ENCODE peak calls at places on chromosomes 13 and 19, in five cellular contexts. G is astrocyte of the cerebellum, X is fibroblast of mammary gland, F is psoas muscle, B is brain microvascular endothelial cell. H is an unnamed sample.

GRCh38 chr13:102724923-102725322 is 30.1 kb upstream of the METTL21C start:
- DNase-seq in G (peak), X (peak), F (no peak), B (peak), H (peak)

GRCh38 chr13:39600766-39601165 is 2.2 kb downstream of the LHFPL6 start:
- DNase-seq in G (no peak), X (peak), F (no peak), B (peak), H (no peak)

GRCh38 chr19:16452321-16452720 is 19.4 kb downstream of the EPS15L1 start:
- DNase-seq in G (no peak), X (no peak), F (no peak), B (no peak), H (no peak)

GRCh38 chr13:113979791-113980471 is 6.1 kb upstream of the C13orf46 start:
- DNase-seq in G (no peak), X (no peak), F (peak), B (no peak), H (no peak)

GRCh38 chr13:49938274-49938673 is 2.1 kb upstream of the SPRYD7 start:
- DNase-seq in G (no peak), X (no peak), F (no peak), B (no peak), H (no peak)

GRCh38 chr19:22052644-22053013 is 345 bp downstream of the ZNF257 start:
- DNase-seq in G (no peak), X (no peak), F (peak), B (no peak), H (no peak)

GRCh38 chr13:69077267-69077666 is 1030.4 kb upstream of the ATXN8OS start:
- DNase-seq in G (no peak), X (no peak), F (no peak), B (no peak), H (no peak)

GRCh38 chr13:98939552-98940306 is 38.1 kb downstream of the DOCK9 start:
- DNase-seq in G (no peak), X (peak), F (no peak), B (no peak), H (no peak)

DNA sequence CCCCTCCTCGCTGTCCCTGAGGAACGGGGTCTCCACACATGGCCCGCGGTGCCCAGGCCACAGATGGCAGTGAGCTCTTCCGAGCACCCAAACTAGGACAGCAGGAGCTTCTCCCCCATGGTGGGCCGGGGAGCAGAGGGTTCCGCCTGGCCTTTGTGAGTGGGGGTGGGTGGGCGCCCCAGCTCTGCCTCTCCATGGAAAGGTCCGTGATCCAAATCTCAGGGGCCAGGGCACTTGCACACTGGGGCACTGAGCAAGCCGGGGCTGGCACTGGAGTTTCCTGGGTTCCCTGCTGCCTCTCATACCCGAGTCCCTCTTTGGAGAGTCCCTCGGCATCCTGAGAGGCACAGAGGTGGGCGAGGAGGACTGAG is 2.2 kb upstream of the DIRAS1 start:
- DNase-seq in G (no peak), X (no peak), F (no peak), B (no peak), H (no peak)
- H3K4me3 ChIP-seq in G (no peak), X (no peak), F (no peak), B (no peak), H (no peak)

GRCh38 chr19:55210120-55210493 is 806 bp upstream of the PTPRH start:
- DNase-seq in G (peak), X (peak), F (no peak), B (peak), H (peak)
- TF ChIP-seq CTCF in G (no peak), X (no peak), F (no peak), B (no peak), H (no peak)

GRCh38 chr19:401836-402535 is 7.0 kb downstream of the C2CD4C start:
- DNase-seq in G (no peak), X (no peak), F (peak), B (no peak), H (no peak)
- H3K4me3 ChIP-seq in G (no peak), X (no peak), F (no peak), B (no peak), H (no peak)

GRCh38 chr13:52067237-52067636 is 42.7 kb downstream of the UTP14C start:
- DNase-seq in G (no peak), X (peak), F (no peak), B (no peak), H (no peak)

DNA sequence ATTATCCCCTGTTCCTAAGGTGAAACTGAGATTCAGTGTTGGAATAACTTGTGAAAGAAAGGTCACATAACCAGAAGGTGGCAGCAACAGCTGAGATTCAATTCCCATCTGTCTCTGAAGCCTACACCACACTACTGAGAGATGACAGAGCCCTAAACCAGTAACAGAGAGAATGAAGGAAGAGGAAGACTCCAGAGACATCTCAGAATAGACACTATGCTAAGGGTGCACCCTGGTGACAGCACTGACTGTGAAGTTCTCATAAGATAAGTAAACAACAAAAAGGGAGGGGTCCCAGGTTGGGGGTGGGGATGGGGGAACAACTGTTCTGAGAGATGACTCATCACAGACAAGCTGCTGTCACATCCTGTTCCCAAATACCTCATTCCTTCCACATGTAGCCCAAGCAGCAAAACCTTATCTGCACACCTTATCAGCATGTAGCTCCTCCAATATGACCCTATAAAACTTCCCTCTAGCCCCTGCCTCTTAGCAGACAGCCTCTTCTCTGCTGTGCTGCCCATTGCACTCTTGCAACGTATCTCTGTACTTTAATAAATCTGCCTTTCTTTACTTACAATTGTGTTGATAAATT is 46.5 kb downstream of the UTP14C start:
- DNase-seq in G (no peak), X (peak), F (no peak), B (peak), H (no peak)
- TF ChIP-seq CTCF in G (peak), X (peak), F (no peak), B (peak), H (peak)

GRCh38 chr19:35509861-35510625 is 3.4 kb downstream of the DMKN start:
- DNase-seq in G (no peak), X (peak), F (peak), B (no peak), H (no peak)
- H3K4me3 ChIP-seq in G (peak), X (peak), F (peak), B (no peak), H (peak)

DNA sequence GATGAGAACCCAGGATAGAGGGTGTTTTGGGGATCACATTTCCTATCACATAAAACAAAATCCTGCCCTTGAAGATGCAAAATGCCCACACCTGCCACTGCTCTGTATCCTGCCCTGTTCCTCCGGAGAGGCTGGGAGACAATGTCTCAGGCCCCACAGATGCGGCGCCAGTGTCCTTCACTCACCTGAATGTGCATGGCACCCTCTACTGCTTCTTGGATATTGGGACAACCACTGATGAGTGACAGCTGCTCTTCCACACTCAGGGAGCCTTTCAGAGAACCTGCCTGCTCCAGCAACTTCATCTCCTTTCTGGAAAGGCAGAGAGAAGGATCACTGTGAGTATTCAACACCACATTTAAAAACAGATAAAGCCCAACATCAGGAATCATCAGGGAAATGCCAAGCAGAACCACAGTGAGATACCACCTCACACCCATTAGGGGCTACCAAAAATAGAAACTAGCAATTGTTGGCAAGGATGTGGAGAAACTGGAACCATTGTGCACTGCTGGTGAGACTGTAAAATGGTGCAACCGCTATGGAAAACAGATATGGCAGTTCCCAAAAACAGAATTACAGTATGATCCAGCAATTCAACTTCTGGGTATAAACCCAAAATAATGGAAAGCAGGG is 36.4 kb downstream of the CRYL1 start:
- DNase-seq in G (no peak), X (peak), F (no peak), B (peak), H (no peak)
- TF ChIP-seq CTCF in G (no peak), X (peak), F (peak), B (peak), H (no peak)

DNA sequence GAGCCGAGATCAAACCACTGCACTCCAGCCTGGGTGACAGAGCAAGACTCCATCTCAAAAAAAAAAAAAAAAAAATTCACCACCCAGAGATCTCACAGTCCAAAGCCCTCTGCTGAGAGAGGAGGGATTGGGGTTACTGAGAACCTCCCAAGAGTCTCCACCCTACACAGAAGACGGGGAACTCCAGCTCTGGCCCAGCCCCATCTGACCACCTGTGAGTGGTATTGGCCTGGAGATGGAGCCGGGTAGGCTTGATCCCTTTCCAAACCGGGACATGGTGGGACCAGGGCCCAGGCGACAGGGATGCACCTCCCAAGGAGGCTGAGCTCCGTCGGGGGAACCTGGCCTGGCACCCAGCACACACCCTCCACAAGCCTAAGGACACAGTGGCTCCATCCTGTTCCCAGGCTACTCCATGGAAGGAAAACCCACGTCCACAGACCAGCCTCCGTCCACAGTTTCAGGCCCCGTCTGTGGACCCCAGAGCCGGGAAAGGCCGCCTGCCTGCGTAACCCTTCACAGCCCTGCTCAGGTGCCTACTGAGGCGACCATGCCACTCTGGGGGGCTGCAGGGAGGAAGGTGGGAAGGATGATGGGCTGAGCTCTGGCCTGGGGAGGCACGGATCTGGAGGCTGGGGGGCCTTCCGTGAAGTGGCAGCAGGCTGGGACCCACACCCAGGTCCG is 1.8 kb downstream of the TMEM259 start:
- DNase-seq in G (no peak), X (no peak), F (peak), B (no peak), H (no peak)
- H3K4me3 ChIP-seq in G (peak), X (peak), F (peak), B (peak), H (peak)

DNA sequence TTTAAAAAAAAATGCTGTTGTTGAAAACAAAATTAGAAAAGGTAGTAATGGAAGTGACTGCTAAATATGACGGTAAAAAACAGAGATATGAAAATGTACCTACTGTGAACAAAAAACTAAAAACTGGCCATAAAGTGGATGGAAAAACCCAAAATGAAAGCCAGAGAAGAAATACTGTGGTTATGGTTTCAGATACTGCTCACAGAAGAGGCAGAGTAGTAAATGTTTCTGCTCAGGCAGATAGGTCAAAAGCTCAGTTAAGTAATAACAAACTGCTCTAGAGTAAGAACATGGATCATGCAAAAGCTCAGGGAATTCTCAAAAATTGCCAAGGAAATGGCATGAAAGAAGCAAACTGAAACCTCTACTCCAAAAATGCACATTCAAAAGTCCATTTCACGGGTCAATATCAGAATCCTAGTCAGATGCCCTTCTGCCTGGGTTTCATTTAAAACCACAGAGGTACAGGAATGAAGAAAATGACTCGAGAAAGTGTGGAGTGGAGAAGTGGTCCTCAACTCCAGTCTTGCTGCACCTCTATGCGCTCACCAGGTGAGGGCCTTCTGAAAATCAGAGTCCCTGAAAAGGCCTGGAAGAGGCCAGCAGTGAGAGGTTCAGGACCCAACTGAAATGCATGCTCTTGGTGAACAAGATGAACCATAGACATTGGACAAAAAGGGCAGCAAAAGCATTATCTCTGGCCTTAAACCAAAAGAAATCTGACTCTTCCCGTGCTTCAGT is 315.0 kb upstream of the SPRY2 start:
- DNase-seq in G (no peak), X (no peak), F (no peak), B (no peak), H (no peak)
- TF ChIP-seq CTCF in G (no peak), X (no peak), F (no peak), B (peak), H (peak)

DNA sequence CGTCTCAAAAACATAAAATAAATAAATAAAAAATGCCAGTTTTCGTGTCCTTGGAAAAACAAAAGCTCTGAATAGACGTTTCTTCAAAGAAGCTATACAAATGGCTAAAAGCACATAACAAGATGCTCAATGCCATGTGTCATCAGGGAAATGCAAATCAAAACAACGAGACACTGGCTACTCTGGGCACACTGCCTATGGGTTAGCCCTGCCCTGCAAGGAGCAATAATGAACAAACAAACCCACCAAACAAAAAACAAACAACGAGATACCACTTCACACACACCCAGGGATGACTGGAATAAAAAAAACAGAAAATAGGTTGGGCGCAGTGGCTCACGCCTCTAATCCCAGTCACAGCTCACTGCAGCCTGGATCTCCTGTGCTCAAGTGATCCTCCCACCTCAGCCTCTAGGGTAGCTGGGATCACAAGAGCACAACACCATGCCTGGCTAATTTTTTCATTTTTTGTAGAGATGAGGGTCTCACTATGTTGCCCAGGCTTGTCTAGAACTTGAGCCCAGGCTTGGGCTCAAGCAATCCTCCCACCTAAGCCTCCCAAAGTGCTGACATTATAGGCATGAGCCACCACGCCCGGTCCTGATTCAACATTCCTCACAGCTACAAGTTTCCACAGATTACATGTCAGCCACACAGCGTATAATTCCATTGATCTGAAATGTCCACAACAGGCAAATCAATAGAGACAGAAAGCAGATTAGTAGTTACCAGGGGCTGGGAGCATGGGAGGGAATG is 15.5 kb upstream of the ISYNA1 start:
- DNase-seq in G (no peak), X (peak), F (no peak), B (no peak), H (no peak)
- H3K4me3 ChIP-seq in G (no peak), X (no peak), F (no peak), B (no peak), H (no peak)

DNA sequence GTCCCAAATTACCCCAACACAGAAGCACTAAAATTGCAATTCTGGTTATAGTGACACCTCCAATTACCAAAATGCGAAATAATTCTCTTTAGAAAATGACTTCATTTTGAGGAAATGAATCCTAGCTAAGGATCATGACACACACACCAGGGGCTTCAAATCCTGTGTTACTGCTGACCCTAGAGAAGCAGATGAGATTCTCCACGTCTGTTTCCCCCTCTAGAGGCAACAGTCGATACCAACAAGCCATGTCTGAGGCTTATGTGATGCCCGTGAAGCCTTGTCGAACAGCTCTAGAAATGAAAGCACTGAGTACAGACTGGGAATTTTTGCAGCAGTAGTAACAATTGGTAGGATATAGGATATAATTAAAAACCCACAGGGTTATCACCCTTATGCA is 153.6 kb upstream of the TMTC4 start:
- DNase-seq in G (no peak), X (no peak), F (no peak), B (no peak), H (no peak)
- TF ChIP-seq CTCF in G (peak), X (peak), F (no peak), B (peak), H (peak)